ENCODE peak calls at places on chromosomes 13 and 19, in nine cellular contexts. E, P, H, B, R, J, U, G and T are unnamed samples.

GRCh38 chr19:53511933-53512374 is 26.0 kb upstream of the ZNF331 start:
- DNase-seq in E (peak; percentile 7), P (peak; percentile 63), H (peak; percentile 84), B (peak; percentile 96), R (peak; percentile 59), J (peak; percentile 83), U (peak; percentile 79), G (no peak), T (peak; percentile 83)

GRCh38 chr19:51547397-51548212 is 16.1 kb upstream of the SIGLEC6 start:
- DNase-seq in E (no peak), P (no peak), H (no peak), B (no peak), R (no peak), J (no peak), U (no peak), G (no peak), T (no peak)

GRCh38 chr13:63433546-63434150 is 2018.0 kb upstream of the PCDH20 start:
- DNase-seq in E (no peak), P (peak; percentile 50), H (no peak), B (no peak), R (no peak), J (no peak), U (no peak), G (no peak), T (no peak)

GRCh38 chr19:19185853-19186728 is 5.9 kb downstream of the BORCS8 start:
- DNase-seq in E (peak; percentile 50), P (peak; percentile 57), H (peak; percentile 81), B (peak; percentile 97), R (peak; percentile 64), J (peak; percentile 59), U (peak; percentile 83), G (peak; percentile 63), T (peak; percentile 51)

GRCh38 chr13:106275441-106276032 is 259.9 kb downstream of the EFNB2 start:
- DNase-seq in E (no peak), P (no peak), H (no peak), B (no peak), R (no peak), J (no peak), U (no peak), G (peak; percentile 60), T (no peak)

GRCh38 chr19:15195381-15195964 is 5.3 kb downstream of the NOTCH3 start:
- DNase-seq in E (no peak), P (peak; percentile 82), H (peak; percentile 93), B (peak; percentile 93), R (no peak), J (peak; percentile 90), U (peak; percentile 94), G (no peak), T (peak; percentile 95)

GRCh38 chr13:97851269-97851668 is 102.2 kb upstream of the IPO5 start:
- DNase-seq in E (no peak), P (no peak), H (no peak), B (no peak), R (no peak), J (peak; percentile 9), U (no peak), G (no peak), T (no peak)

GRCh38 chr19:47445527-47445926 is 26.2 kb downstream of the SLC8A2 start:
- DNase-seq in E (no peak), P (no peak), H (no peak), B (no peak), R (no peak), J (no peak), U (no peak), G (no peak), T (no peak)

GRCh38 chr13:61880576-61881283 is 465.1 kb upstream of the PCDH20 start:
- DNase-seq in E (peak; percentile 26), P (peak; percentile 33), H (peak; percentile 59), B (peak; percentile 84), R (peak; percentile 41), J (peak; percentile 65), U (peak; percentile 24), G (peak; percentile 35), T (peak; percentile 6)

GRCh38 chr19:53537523-53538377 is at the start of gene ZNF331:
- DNase-seq in E (no peak), P (peak; percentile 78), H (peak; percentile 75), B (peak; percentile 85), R (peak; percentile 78), J (peak; percentile 86), U (peak; percentile 88), G (no peak), T (peak; percentile 86)

GRCh38 chr13:102626928-102627327 is 30.1 kb downstream of the TPP2 start:
- DNase-seq in E (no peak), P (no peak), H (no peak), B (no peak), R (no peak), J (no peak), U (no peak), G (no peak), T (no peak)

GRCh38 chr13:102798653-102799543 is at the start of the genes BIVM and POGLUT2:
- DNase-seq in E (peak; percentile 87), P (peak; percentile 92), H (peak; percentile 95), B (peak; percentile 98), R (no peak), J (peak; percentile 95), U (peak; percentile 98), G (peak; percentile 93), T (peak; percentile 97)

GRCh38 chr19:1590641-1591397 is 1.8 kb downstream of the MBD3 start:
- DNase-seq in E (no peak), P (no peak), H (peak; percentile 54), B (peak; percentile 61), R (peak; percentile 77), J (peak; percentile 59), U (peak; percentile 74), G (peak; percentile 59), T (peak; percentile 57)

GRCh38 chr13:40640845-40641458 is 25.5 kb downstream of the FOXO1 start:
- DNase-seq in E (no peak), P (peak; percentile 37), H (no peak), B (no peak), R (no peak), J (no peak), U (no peak), G (no peak), T (no peak)

GRCh38 chr13:40648841-40649240 is 17.6 kb downstream of the FOXO1 start:
- DNase-seq in E (no peak), P (no peak), H (no peak), B (peak; percentile 49), R (peak; percentile 32), J (no peak), U (no peak), G (no peak), T (no peak)

GRCh38 chr13:40640202-40640601 is 26.2 kb downstream of the FOXO1 start:
- DNase-seq in E (no peak), P (no peak), H (no peak), B (no peak), R (no peak), J (no peak), U (no peak), G (no peak), T (no peak)

GRCh38 chr13:40648040-40648439 is 18.4 kb downstream of the FOXO1 start:
- DNase-seq in E (no peak), P (no peak), H (no peak), B (no peak), R (no peak), J (no peak), U (peak; percentile 33), G (no peak), T (no peak)

GRCh38 chr13:40644838-40645620 is 21.4 kb downstream of the FOXO1 start:
- DNase-seq in E (no peak), P (no peak), H (peak; percentile 29), B (no peak), R (peak; percentile 56), J (peak; percentile 22), U (no peak), G (peak; percentile 15), T (peak; percentile 36)
- H3K27ac ChIP-seq in E (no peak overlapping the region), P (no peak overlapping the region), H (no peak overlapping the region), B (peak overlapping the region; percentile 30), R (peak overlapping the region; percentile 45), J (peak overlapping the region; percentile 71), U (no peak overlapping the region), G (peak overlapping the region; percentile 73), T (peak overlapping the region; percentile 32)

GRCh38 chr19:3135961-3136683 is at the start of gene GNA15:
- DNase-seq in E (no peak), P (no peak), H (no peak), B (no peak), R (no peak), J (no peak), U (no peak), G (no peak), T (no peak)
- TF ChIP-seq EZH2phosphoT487 in E (no peak), P (no peak), H (no peak), B (no peak), R (no peak), J (no peak), U (no peak), G (no peak), T (no peak)

DNA sequence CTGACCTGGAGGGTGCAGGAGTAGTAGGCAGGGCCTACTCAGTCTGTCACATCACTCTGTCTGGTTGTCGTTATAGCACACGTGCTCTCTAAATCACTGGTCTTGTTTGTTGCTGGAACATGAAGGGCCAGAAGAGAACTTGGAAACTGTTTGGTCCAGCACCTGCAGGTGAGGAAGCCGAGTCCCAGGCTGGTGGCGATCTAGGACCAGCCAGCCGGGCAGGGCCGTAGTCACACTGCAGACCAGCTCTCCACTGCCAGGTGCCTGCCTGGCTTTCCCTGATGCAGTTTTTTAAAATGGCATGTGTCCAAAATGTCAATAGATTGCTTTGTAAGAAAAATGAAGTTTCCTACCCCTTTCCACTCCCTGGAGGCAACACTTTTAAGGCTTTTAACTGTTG is 53.7 kb downstream of the GGACT start:
- DNase-seq in E (no peak), P (no peak), H (no peak), B (no peak), R (no peak), J (no peak), U (no peak), G (no peak), T (no peak)
- H3K27ac ChIP-seq in E (no peak overlapping the region), P (no peak overlapping the region), H (no peak overlapping the region), B (no peak overlapping the region), R (no peak overlapping the region), J (no peak overlapping the region), U (no peak overlapping the region), G (no peak overlapping the region), T (no peak overlapping the region)

DNA sequence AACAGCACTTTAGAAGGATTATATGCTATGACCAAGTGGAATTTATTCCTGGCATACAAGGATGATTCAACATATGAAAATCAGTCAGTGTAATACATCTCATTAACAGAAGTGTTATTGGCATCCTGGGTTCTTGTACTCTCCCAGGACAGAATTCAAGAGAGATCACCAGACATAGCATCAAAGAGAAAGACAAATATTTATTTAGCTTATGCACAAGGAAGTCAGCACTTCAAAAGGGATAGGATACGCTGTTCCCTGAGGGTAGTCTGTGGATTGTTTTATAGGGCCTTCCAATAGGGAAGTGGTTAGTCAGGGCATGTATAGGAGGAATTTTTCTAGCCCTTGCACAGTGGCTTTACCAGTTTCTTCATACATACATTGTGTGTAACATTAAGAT is 1238.0 kb downstream of the PCDH17 start:
- DNase-seq in E (no peak), P (no peak), H (no peak), B (no peak), R (no peak), J (no peak), U (no peak), G (no peak), T (no peak)
- TF ChIP-seq EZH2phosphoT487 in E (no peak), P (no peak), H (no peak), B (no peak), R (no peak), J (no peak), U (no peak), G (no peak), T (no peak)